ENCODE peak calls at places on chromosomes 2 and 18, in ten cellular contexts. H is WERI-Rb-1, I is cardiac fibroblast, X is fibroblast of villous mesenchyme, L is PC-3, O is left ventricle myocardium inferior, Z is GM23338, P is hepatocyte, T is lung, D is choroid plexus epithelial cell. A is an unnamed sample.

GRCh38 chr2:217964255-217964654 is 38.5 kb downstream of the TNS1 start:
- DNase-seq in H (peak; percentile 61), I (peak; percentile 22), X (no peak), L (no peak), O (no peak), Z (no peak), P (no peak), T (no peak), D (peak; percentile 41), A (no peak)

GRCh38 chr2:112542123-112542973 is at the start of gene POLR1B:
- DNase-seq in H (peak; percentile 85), I (peak; percentile 83), X (peak; percentile 78), L (peak; percentile 89), O (peak; percentile 84), Z (peak; percentile 95), P (peak; percentile 88), T (peak; percentile 89), D (peak; percentile 80), A (peak; percentile 87)

GRCh38 chr2:118443596-118443995 is 355.3 kb downstream of the INSIG2 start:
- DNase-seq in H (no peak), I (peak; percentile 81), X (peak; percentile 7), L (peak; percentile 77), O (no peak), Z (no peak), P (no peak), T (no peak), D (peak; percentile 81), A (peak; percentile 4)

GRCh38 chr2:169565686-169566085 is 8.0 kb downstream of the FASTKD1 start:
- DNase-seq in H (no peak), I (no peak), X (no peak), L (no peak), O (no peak), Z (no peak), P (no peak), T (no peak), D (no peak), A (no peak)

GRCh38 chr2:98015681-98016080 is 19.9 kb upstream of the TMEM131 start:
- DNase-seq in H (no peak), I (no peak), X (no peak), L (no peak), O (no peak), Z (no peak), P (no peak), T (no peak), D (no peak), A (no peak)

GRCh38 chr2:177239934-177240600 is 24.5 kb downstream of the NFE2L2 start:
- DNase-seq in H (no peak), I (peak; percentile 68), X (peak; percentile 66), L (peak; percentile 54), O (no peak), Z (no peak), P (peak; percentile 38), T (peak; percentile 51), D (peak; percentile 71), A (peak; percentile 75)

GRCh38 chr2:198471291-198471690 is 666.9 kb downstream of the PLCL1 start:
- DNase-seq in H (no peak), I (no peak), X (no peak), L (no peak), O (no peak), Z (peak; percentile 53), P (no peak), T (no peak), D (no peak), A (no peak)

GRCh38 chr2:234715671-234716250 is 218.9 kb upstream of the ARL4C start:
- DNase-seq in H (no peak), I (no peak), X (no peak), L (no peak), O (no peak), Z (no peak), P (no peak), T (no peak), D (no peak), A (no peak)

GRCh38 chr2:230874456-230874855 is 9.7 kb downstream of the ITM2C start:
- DNase-seq in H (no peak), I (no peak), X (no peak), L (no peak), O (no peak), Z (no peak), P (no peak), T (no peak), D (no peak), A (no peak)

GRCh38 chr2:143530753-143531152 is 401.5 kb downstream of the ARHGAP15 start:
- DNase-seq in H (no peak), I (no peak), X (peak; percentile 13), L (no peak), O (no peak), Z (no peak), P (peak; percentile 41), T (no peak), D (peak; percentile 43), A (no peak)

GRCh38 chr2:151261240-151261976 is at the start of gene RBM43:
- DNase-seq in H (peak; percentile 68), I (peak; percentile 94), X (peak; percentile 96), L (peak; percentile 85), O (peak; percentile 88), Z (peak; percentile 88), P (peak; percentile 91), T (peak; percentile 92), D (peak; percentile 93), A (peak; percentile 91)

GRCh38 chr2:170715932-170716777 is 1.0 kb downstream of the SP5 start:
- DNase-seq in H (no peak), I (no peak), X (no peak), L (no peak), O (no peak), Z (peak; percentile 52), P (peak; percentile 23), T (no peak), D (no peak), A (no peak)

GRCh38 chr2:170717599-170717963 is 2.4 kb downstream of the SP5 start:
- DNase-seq in H (no peak), I (no peak), X (no peak), L (no peak), O (no peak), Z (no peak), P (no peak), T (no peak), D (no peak), A (no peak)

GRCh38 chr2:170716851-170717598 is 1.9 kb downstream of the SP5 start:
- DNase-seq in H (no peak), I (peak; percentile 32), X (peak; percentile 23), L (no peak), O (peak; percentile 23), Z (peak; percentile 87), P (peak; percentile 90), T (peak; percentile 45), D (peak; percentile 29), A (peak; percentile 35)

GRCh38 chr2:170719810-170720209 is 4.7 kb downstream of the SP5 start:
- DNase-seq in H (no peak), I (no peak), X (no peak), L (no peak), O (no peak), Z (no peak), P (no peak), T (no peak), D (no peak), A (no peak)

DNA sequence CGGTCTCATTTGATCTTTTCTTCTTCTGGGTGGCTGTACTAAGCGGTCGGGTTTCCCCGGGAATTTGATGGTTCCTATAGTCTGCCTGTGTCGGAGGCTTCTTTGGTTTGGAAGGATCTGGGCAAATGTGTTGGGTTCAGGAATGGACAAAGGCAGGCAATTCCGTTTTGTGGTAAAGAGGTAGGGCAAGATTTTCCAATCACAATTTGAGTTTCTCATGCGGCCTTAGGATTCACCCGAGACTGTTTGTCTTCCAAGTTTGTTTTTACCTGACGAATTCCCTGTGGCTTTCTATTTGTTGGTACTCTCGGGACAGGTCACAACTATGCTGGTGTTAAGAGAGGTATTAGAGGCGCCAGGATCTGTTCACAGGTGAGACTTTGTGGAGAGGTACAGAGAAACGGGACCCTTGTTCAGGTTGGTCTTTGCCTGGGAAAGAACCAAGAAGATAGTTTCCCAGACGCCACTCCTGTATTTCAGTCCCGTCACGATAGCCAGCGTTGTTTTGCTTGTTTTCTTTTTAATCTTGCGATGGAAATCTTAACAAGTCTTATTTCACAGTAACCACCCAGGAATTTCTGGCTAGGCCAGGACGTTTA is 3.0 kb downstream of the SP5 start:
- DNase-seq in H (no peak), I (no peak), X (no peak), L (no peak), O (no peak), Z (peak; percentile 25), P (no peak), T (no peak), D (no peak), A (no peak)
- TF ChIP-seq CTCF in H (no peak), I (no peak), X (no peak), L (no peak), O (no peak), Z (no peak), P (no peak), T (no peak), D (no peak), A (no peak)

GRCh38 chr2:184162426-184162825 is 435.9 kb upstream of the ZNF804A start:
- DNase-seq in H (no peak), I (no peak), X (no peak), L (no peak), O (no peak), Z (no peak), P (no peak), T (no peak), D (no peak), A (no peak)
- TF ChIP-seq CTCF in H (no peak), I (no peak), X (no peak), L (peak; percentile 22), O (no peak), Z (no peak), P (no peak), T (no peak), D (no peak), A (no peak)

DNA sequence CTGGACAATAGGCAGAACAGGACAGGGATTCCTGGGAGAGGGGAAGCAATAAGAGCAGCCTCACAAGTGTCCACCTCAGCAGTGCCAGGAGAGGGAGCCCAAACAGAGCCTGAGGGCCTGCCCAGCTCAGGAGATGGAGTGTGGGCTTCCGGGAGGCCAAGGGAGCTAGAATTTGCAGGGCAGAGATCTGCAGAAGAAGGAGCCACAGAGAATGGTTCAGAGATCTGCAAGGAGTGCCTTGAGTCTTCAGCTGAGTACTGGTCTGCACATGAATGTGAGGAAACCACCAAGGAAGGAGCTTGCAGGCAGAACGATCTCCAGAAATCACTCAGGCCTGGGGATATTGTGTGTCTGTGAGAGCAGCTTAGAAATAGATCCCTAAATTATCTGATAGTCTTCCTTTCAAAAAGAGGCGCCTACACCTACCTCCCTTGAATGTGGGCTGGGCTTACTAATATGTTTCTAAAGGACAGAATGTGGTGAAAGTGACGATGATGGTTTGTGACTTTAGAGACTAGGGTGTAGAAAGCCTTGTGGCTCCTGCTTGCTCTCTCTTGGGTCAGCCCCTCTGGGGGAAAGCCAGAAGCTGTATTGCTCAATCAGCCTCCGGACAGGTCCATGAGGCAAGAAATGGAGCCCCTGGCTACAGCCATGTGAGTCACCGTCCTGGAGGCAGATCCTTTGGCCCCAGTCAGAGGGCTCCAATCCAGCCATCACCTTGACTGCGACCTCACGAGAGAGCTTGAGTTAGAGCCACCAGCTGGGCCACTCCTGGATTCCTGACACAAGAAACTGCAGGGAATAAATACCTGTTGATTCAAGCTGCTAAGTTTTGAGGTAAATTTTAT is 7.6 kb upstream of the LPIN1 start:
- DNase-seq in H (peak; percentile 88), I (peak; percentile 94), X (peak; percentile 97), L (peak; percentile 71), O (peak; percentile 61), Z (peak; percentile 63), P (peak; percentile 77), T (peak; percentile 85), D (peak; percentile 89), A (peak; percentile 52)
- TF ChIP-seq CTCF in H (peak; percentile 96), I (peak; percentile 64), X (peak; percentile 79), L (peak; percentile 66), O (peak; percentile 62), Z (peak; percentile 54), P (peak; percentile 53), T (peak; percentile 23), D (peak; percentile 81), A (peak; percentile 47)

GRCh38 chr18:39841133-39842041 is 2113.6 kb upstream of the PIK3C3 start:
- DNase-seq in H (peak; percentile 89), I (peak; percentile 70), X (peak; percentile 69), L (peak; percentile 35), O (no peak), Z (peak; percentile 90), P (peak; percentile 84), T (peak; percentile 52), D (peak; percentile 92), A (peak; percentile 76)
- TF ChIP-seq CTCF in H (peak; percentile 66), I (peak; percentile 43), X (peak; percentile 55), L (peak; percentile 36), O (no peak), Z (peak; percentile 32), P (peak; percentile 77), T (no peak), D (peak; percentile 69), A (peak; percentile 39)

A was measured in endothelial cell of umbilical vein.